ENCODE peak calls at places on chromosomes 6 and 20, in six cellular contexts. C, I, X, H, R and V are unnamed samples.

GRCh38 chr6:36285797-36286196 is 15.9 kb downstream of the PNPLA1 start:
- DNase-seq in X (no peak), H (no peak), C (no peak), R (no peak), I (no peak), V (no peak)

GRCh38 chr6:27275025-27275956 is 27.8 kb downstream of the PRSS16 start:
- DNase-seq in X (no peak), H (no peak), C (no peak), I (no peak), R (no peak), V (no peak)

GRCh38 chr20:50195524-50196120 is 5.0 kb downstream of the CEBPB start:
- DNase-seq in H (no peak), C (no peak), X (no peak), I (no peak), R (no peak), V (no peak)

GRCh38 chr20:58511364-58511763 is 3.8 kb downstream of the APCDD1L start:
- DNase-seq in R (peak), X (peak), C (peak), H (peak), I (no peak), V (peak)

GRCh38 chr6:119384444-119384843 is 34.9 kb upstream of the MAN1A1 start:
- DNase-seq in H (peak), X (no peak), C (no peak), R (no peak), I (no peak), V (no peak)

GRCh38 chr20:7399114-7399513 is 541.1 kb downstream of the HAO1 start:
- DNase-seq in I (no peak), R (no peak), X (no peak), C (no peak), H (no peak), V (no peak)

GRCh38 chr6:12870033-12870432 is 153.5 kb downstream of the PHACTR1 start:
- DNase-seq in R (no peak), C (no peak), X (no peak), I (no peak), H (no peak), V (no peak)

GRCh38 chr6:37141291-37142046 is 28.5 kb upstream of the PIM1 start:
- DNase-seq in X (peak), C (peak), R (peak), I (peak), H (peak), V (no peak)

GRCh38 chr6:47733879-47734558 is 35.6 kb downstream of the ADGRF4 start:
- DNase-seq in I (peak), X (no peak), R (no peak), C (no peak), H (peak), V (no peak)

GRCh38 chr6:79672631-79673065 is 41.5 kb downstream of the SH3BGRL2 start:
- DNase-seq in H (peak), C (no peak), X (peak), I (peak), R (no peak), V (no peak)

GRCh38 chr6:158847012-158847529 is 27.9 kb upstream of the EZR start:
- DNase-seq in R (no peak), H (no peak), C (no peak), X (no peak), I (no peak), V (no peak)

GRCh38 chr6:136161950-136162349 is 88.2 kb downstream of the MTFR2 start:
- DNase-seq in X (no peak), H (no peak), I (no peak), R (no peak), C (no peak), V (no peak)

GRCh38 chr20:49575551-49576060 is 7.7 kb upstream of the PTGIS start:
- DNase-seq in X (peak), I (no peak), R (no peak), C (no peak), H (peak), V (no peak)

GRCh38 chr20:50302463-50303041 is 111.9 kb downstream of the CEBPB start:
- DNase-seq in X (no peak), H (peak), R (no peak), C (no peak), I (no peak), V (no peak)

GRCh38 chr6:159941286-159942113 is 27.4 kb upstream of the IGF2R start:
- DNase-seq in H (peak), X (peak), R (peak), I (peak), C (no peak), V (peak)

GRCh38 chr6:4074478-4075235 is 4.3 kb downstream of the FAM217A start:
- DNase-seq in R (no peak), X (no peak), H (no peak), I (peak), C (no peak), V (no peak)

GRCh38 chr20:24989162-24989561 is 3.4 kb downstream of the APMAP start:
- DNase-seq in R (no peak), C (no peak), X (no peak), I (no peak), H (no peak), V (no peak)

GRCh38 chr6:158467923-158468322 is 92.0 kb upstream of the TMEM181 start:
- DNase-seq in R (no peak), X (no peak), H (no peak), I (no peak), C (no peak), V (no peak)

GRCh38 chr20:25077610-25078169 is 4.3 kb downstream of the VSX1 start:
- DNase-seq in X (no peak), R (no peak), C (no peak), H (peak), I (no peak), V (no peak)

GRCh38 chr6:127690092-127690491 is 113.1 kb downstream of the C6orf58 start:
- DNase-seq in C (peak), I (no peak), R (peak), X (peak), H (peak), V (peak)

GRCh38 chr20:45470939-45471338 is 1.4 kb downstream of the WFDC2 start:
- DNase-seq in C (no peak), R (no peak), H (no peak), I (peak), X (peak), V (no peak)

GRCh38 chr20:53921443-53921973 is 148.9 kb downstream of the BCAS1 start:
- DNase-seq in R (no peak), I (peak), H (no peak), C (no peak), X (no peak), V (no peak)

GRCh38 chr20:61349447-61350165 is 97.5 kb downstream of the CDH4 start:
- DNase-seq in H (no peak), R (no peak), X (no peak), C (no peak), I (no peak), V (no peak)

GRCh38 chr20:62792940-62793756 is 3.1 kb upstream of the MRGBP start:
- DNase-seq in I (no peak), X (no peak), C (no peak), H (no peak), R (no peak), V (no peak)

GRCh38 chr6:25661129-25661779 is 9.2 kb downstream of the SCGN start:
- DNase-seq in H (no peak), C (no peak), R (no peak), I (no peak), X (no peak), V (no peak)